ENCODE peak calls at places on chromosome 12, in ten cellular contexts. One of them, this sample, is unnamed.

GRCh38 chr12:106149096-106149784 is 10.5 kb upstream of the NUAK1 start:
- DNase-seq in A549: peak; percentile 45
- DNase-seq in activated CD8-positive, alpha-beta T cell treated with anti-CD3 and anti-CD28 coated beads for 36 hours: peak; percentile 8
- DNase-seq in lower leg skin: no peak
- DNase-seq in fibroblast of mammary gland: no peak
- DNase-seq in Calu3: peak; percentile 64
- DNase-seq in heart left ventricle: no peak
- DNase-seq in nephron progenitor cell: peak; percentile 34
- DNase-seq in type B pancreatic cell: no peak
- DNase-seq in GM06990: no peak
- DNase-seq in this sample: no peak

GRCh38 chr12:93870020-93870795 is 193.0 kb downstream of the CRADD start:
- DNase-seq in heart left ventricle: no peak
- DNase-seq in nephron progenitor cell: no peak
- DNase-seq in A549: no peak
- DNase-seq in GM06990: no peak
- DNase-seq in lower leg skin: no peak
- DNase-seq in fibroblast of mammary gland: peak; percentile 70
- DNase-seq in activated CD8-positive, alpha-beta T cell treated with anti-CD3 and anti-CD28 coated beads for 36 hours: no peak
- DNase-seq in type B pancreatic cell: no peak
- DNase-seq in Calu3: no peak
- DNase-seq in this sample: no peak

GRCh38 chr12:89370850-89371249 is 18.5 kb upstream of the DUSP6 start:
- DNase-seq in activated CD8-positive, alpha-beta T cell treated with anti-CD3 and anti-CD28 coated beads for 36 hours: no peak
- DNase-seq in fibroblast of mammary gland: peak; percentile 65
- DNase-seq in type B pancreatic cell: no peak
- DNase-seq in A549: no peak
- DNase-seq in GM06990: no peak
- DNase-seq in Calu3: no peak
- DNase-seq in lower leg skin: no peak
- DNase-seq in heart left ventricle: no peak
- DNase-seq in nephron progenitor cell: no peak
- DNase-seq in this sample: no peak

GRCh38 chr12:105474672-105475071 is 144.2 kb downstream of the C12orf75 start:
- DNase-seq in Calu3: no peak
- DNase-seq in A549: no peak
- DNase-seq in fibroblast of mammary gland: peak; percentile 33
- DNase-seq in nephron progenitor cell: no peak
- DNase-seq in lower leg skin: no peak
- DNase-seq in GM06990: no peak
- DNase-seq in activated CD8-positive, alpha-beta T cell treated with anti-CD3 and anti-CD28 coated beads for 36 hours: no peak
- DNase-seq in type B pancreatic cell: no peak
- DNase-seq in heart left ventricle: no peak
- DNase-seq in this sample: no peak

GRCh38 chr12:94649349-94650142 is 811 bp downstream of the TMCC3 start:
- DNase-seq in nephron progenitor cell: peak; percentile 71
- DNase-seq in A549: peak; percentile 26
- DNase-seq in GM06990: peak; percentile 60
- DNase-seq in activated CD8-positive, alpha-beta T cell treated with anti-CD3 and anti-CD28 coated beads for 36 hours: peak; percentile 13
- DNase-seq in fibroblast of mammary gland: peak; percentile 36
- DNase-seq in Calu3: peak; percentile 52
- DNase-seq in type B pancreatic cell: peak; percentile 79
- DNase-seq in heart left ventricle: peak; percentile 50
- DNase-seq in lower leg skin: peak; percentile 23
- DNase-seq in this sample: peak; percentile 63

GRCh38 chr12:116492703-116493324 is 66.4 kb upstream of the MAP1LC3B2 start:
- DNase-seq in A549: peak; percentile 91
- DNase-seq in Calu3: no peak
- DNase-seq in type B pancreatic cell: no peak
- DNase-seq in fibroblast of mammary gland: peak; percentile 95
- DNase-seq in GM06990: no peak
- DNase-seq in lower leg skin: no peak
- DNase-seq in heart left ventricle: no peak
- DNase-seq in nephron progenitor cell: no peak
- DNase-seq in activated CD8-positive, alpha-beta T cell treated with anti-CD3 and anti-CD28 coated beads for 36 hours: no peak
- DNase-seq in this sample: no peak

GRCh38 chr12:32917094-32917611 is 20.6 kb upstream of the PKP2 start:
- DNase-seq in type B pancreatic cell: no peak
- DNase-seq in Calu3: no peak
- DNase-seq in activated CD8-positive, alpha-beta T cell treated with anti-CD3 and anti-CD28 coated beads for 36 hours: no peak
- DNase-seq in heart left ventricle: no peak
- DNase-seq in A549: no peak
- DNase-seq in nephron progenitor cell: no peak
- DNase-seq in lower leg skin: peak; percentile 28
- DNase-seq in fibroblast of mammary gland: peak; percentile 76
- DNase-seq in GM06990: no peak
- DNase-seq in this sample: no peak

GRCh38 chr12:110912263-110912662 is 8.1 kb downstream of the MYL2 start:
- DNase-seq in Calu3: no peak
- DNase-seq in A549: no peak
- DNase-seq in nephron progenitor cell: no peak
- DNase-seq in lower leg skin: no peak
- DNase-seq in GM06990: no peak
- DNase-seq in activated CD8-positive, alpha-beta T cell treated with anti-CD3 and anti-CD28 coated beads for 36 hours: no peak
- DNase-seq in fibroblast of mammary gland: no peak
- DNase-seq in type B pancreatic cell: no peak
- DNase-seq in heart left ventricle: peak; percentile 10
- DNase-seq in this sample: no peak

GRCh38 chr12:26238341-26239126 is 43.2 kb downstream of the SSPN start:
- DNase-seq in activated CD8-positive, alpha-beta T cell treated with anti-CD3 and anti-CD28 coated beads for 36 hours: no peak
- DNase-seq in GM06990: no peak
- DNase-seq in type B pancreatic cell: no peak
- DNase-seq in lower leg skin: no peak
- DNase-seq in A549: no peak
- DNase-seq in nephron progenitor cell: no peak
- DNase-seq in Calu3: no peak
- DNase-seq in heart left ventricle: peak; percentile 34
- DNase-seq in fibroblast of mammary gland: peak; percentile 25
- DNase-seq in this sample: no peak

GRCh38 chr12:104133861-104134260 is 4.1 kb downstream of the NFYB start:
- DNase-seq in A549: no peak
- DNase-seq in activated CD8-positive, alpha-beta T cell treated with anti-CD3 and anti-CD28 coated beads for 36 hours: no peak
- DNase-seq in heart left ventricle: no peak
- DNase-seq in lower leg skin: no peak
- DNase-seq in Calu3: no peak
- DNase-seq in type B pancreatic cell: no peak
- DNase-seq in nephron progenitor cell: no peak
- DNase-seq in GM06990: no peak
- DNase-seq in fibroblast of mammary gland: peak; percentile 5
- DNase-seq in this sample: no peak
- TF ChIP-seq CTCF in A549: no peak
- TF ChIP-seq CTCF in activated CD8-positive, alpha-beta T cell treated with anti-CD3 and anti-CD28 coated beads for 36 hours: no peak
- TF ChIP-seq CTCF in heart left ventricle: no peak
- TF ChIP-seq CTCF in lower leg skin: no peak
- TF ChIP-seq CTCF in Calu3: no peak
- TF ChIP-seq CTCF in type B pancreatic cell: no peak
- TF ChIP-seq CTCF in nephron progenitor cell: no peak
- TF ChIP-seq CTCF in GM06990: no peak
- TF ChIP-seq CTCF in fibroblast of mammary gland: no peak
- TF ChIP-seq CTCF in this sample: no peak

GRCh38 chr12:76346798-76347420 is 1.3 kb downstream of the BBS10 start:
- DNase-seq in lower leg skin: peak; percentile 41
- DNase-seq in nephron progenitor cell: no peak
- DNase-seq in type B pancreatic cell: no peak
- DNase-seq in A549: peak; percentile 54
- DNase-seq in fibroblast of mammary gland: peak; percentile 77
- DNase-seq in GM06990: peak; percentile 18
- DNase-seq in Calu3: peak; percentile 33
- DNase-seq in activated CD8-positive, alpha-beta T cell treated with anti-CD3 and anti-CD28 coated beads for 36 hours: peak; percentile 26
- DNase-seq in heart left ventricle: peak; percentile 32
- DNase-seq in this sample: peak; percentile 41
- TF ChIP-seq CTCF in lower leg skin: no peak
- TF ChIP-seq CTCF in nephron progenitor cell: no peak
- TF ChIP-seq CTCF in type B pancreatic cell: peak; percentile 47
- TF ChIP-seq CTCF in A549: peak; percentile 67
- TF ChIP-seq CTCF in fibroblast of mammary gland: peak; percentile 56
- TF ChIP-seq CTCF in GM06990: peak; percentile 41
- TF ChIP-seq CTCF in Calu3: peak; percentile 23
- TF ChIP-seq CTCF in activated CD8-positive, alpha-beta T cell treated with anti-CD3 and anti-CD28 coated beads for 36 hours: peak; percentile 13
- TF ChIP-seq CTCF in heart left ventricle: peak; percentile 49
- TF ChIP-seq CTCF in this sample: peak; percentile 46

GRCh38 chr12:18246057-18246456 is 15.3 kb upstream of the PIK3C2G start:
- DNase-seq in activated CD8-positive, alpha-beta T cell treated with anti-CD3 and anti-CD28 coated beads for 36 hours: no peak
- DNase-seq in nephron progenitor cell: no peak
- DNase-seq in A549: peak; percentile 9
- DNase-seq in Calu3: no peak
- DNase-seq in type B pancreatic cell: no peak
- DNase-seq in heart left ventricle: no peak
- DNase-seq in GM06990: no peak
- DNase-seq in fibroblast of mammary gland: no peak
- DNase-seq in lower leg skin: no peak
- DNase-seq in this sample: no peak
- TF ChIP-seq CTCF in activated CD8-positive, alpha-beta T cell treated with anti-CD3 and anti-CD28 coated beads for 36 hours: no peak
- TF ChIP-seq CTCF in nephron progenitor cell: no peak
- TF ChIP-seq CTCF in A549: no peak
- TF ChIP-seq CTCF in Calu3: no peak
- TF ChIP-seq CTCF in type B pancreatic cell: peak; percentile 48
- TF ChIP-seq CTCF in heart left ventricle: no peak
- TF ChIP-seq CTCF in GM06990: no peak
- TF ChIP-seq CTCF in fibroblast of mammary gland: peak; percentile 29
- TF ChIP-seq CTCF in lower leg skin: no peak
- TF ChIP-seq CTCF in this sample: no peak

GRCh38 chr12:8860165-8860961 is 37.9 kb downstream of the A2ML1 start:
- DNase-seq in type B pancreatic cell: no peak
- DNase-seq in Calu3: peak; percentile 38
- DNase-seq in activated CD8-positive, alpha-beta T cell treated with anti-CD3 and anti-CD28 coated beads for 36 hours: peak; percentile 50
- DNase-seq in heart left ventricle: peak; percentile 34
- DNase-seq in A549: peak; percentile 69
- DNase-seq in GM06990: peak; percentile 6
- DNase-seq in nephron progenitor cell: peak; percentile 10
- DNase-seq in fibroblast of mammary gland: peak; percentile 66
- DNase-seq in lower leg skin: no peak
- DNase-seq in this sample: peak; percentile 65
- TF ChIP-seq CTCF in type B pancreatic cell: peak; percentile 75
- TF ChIP-seq CTCF in Calu3: no peak
- TF ChIP-seq CTCF in activated CD8-positive, alpha-beta T cell treated with anti-CD3 and anti-CD28 coated beads for 36 hours: peak; percentile 69
- TF ChIP-seq CTCF in heart left ventricle: peak; percentile 60
- TF ChIP-seq CTCF in A549: peak; percentile 42
- TF ChIP-seq CTCF in GM06990: peak; percentile 79
- TF ChIP-seq CTCF in nephron progenitor cell: peak; percentile 50
- TF ChIP-seq CTCF in fibroblast of mammary gland: peak; percentile 75
- TF ChIP-seq CTCF in lower leg skin: no peak
- TF ChIP-seq CTCF in this sample: peak; percentile 62

GRCh38 chr12:69515394-69515793 is 45.2 kb downstream of the FRS2 start:
- DNase-seq in activated CD8-positive, alpha-beta T cell treated with anti-CD3 and anti-CD28 coated beads for 36 hours: no peak
- DNase-seq in nephron progenitor cell: no peak
- DNase-seq in Calu3: no peak
- DNase-seq in GM06990: no peak
- DNase-seq in lower leg skin: no peak
- DNase-seq in fibroblast of mammary gland: no peak
- DNase-seq in A549: no peak
- DNase-seq in type B pancreatic cell: no peak
- DNase-seq in heart left ventricle: no peak
- DNase-seq in this sample: no peak
- TF ChIP-seq CTCF in activated CD8-positive, alpha-beta T cell treated with anti-CD3 and anti-CD28 coated beads for 36 hours: no peak
- TF ChIP-seq CTCF in nephron progenitor cell: no peak
- TF ChIP-seq CTCF in Calu3: no peak
- TF ChIP-seq CTCF in GM06990: no peak
- TF ChIP-seq CTCF in lower leg skin: no peak
- TF ChIP-seq CTCF in fibroblast of mammary gland: no peak
- TF ChIP-seq CTCF in A549: no peak
- TF ChIP-seq CTCF in type B pancreatic cell: no peak
- TF ChIP-seq CTCF in heart left ventricle: no peak
- TF ChIP-seq CTCF in this sample: no peak

GRCh38 chr12:9149372-9149771 is 33.7 kb upstream of the A2M start:
- DNase-seq in fibroblast of mammary gland: no peak
- DNase-seq in activated CD8-positive, alpha-beta T cell treated with anti-CD3 and anti-CD28 coated beads for 36 hours: peak; percentile 3
- DNase-seq in type B pancreatic cell: no peak
- DNase-seq in heart left ventricle: no peak
- DNase-seq in Calu3: no peak
- DNase-seq in GM06990: no peak
- DNase-seq in nephron progenitor cell: no peak
- DNase-seq in lower leg skin: no peak
- DNase-seq in A549: peak; percentile 10
- DNase-seq in this sample: no peak
- TF ChIP-seq CTCF in fibroblast of mammary gland: no peak
- TF ChIP-seq CTCF in activated CD8-positive, alpha-beta T cell treated with anti-CD3 and anti-CD28 coated beads for 36 hours: peak; percentile 22
- TF ChIP-seq CTCF in type B pancreatic cell: no peak
- TF ChIP-seq CTCF in heart left ventricle: no peak
- TF ChIP-seq CTCF in Calu3: no peak
- TF ChIP-seq CTCF in GM06990: peak; percentile 30
- TF ChIP-seq CTCF in nephron progenitor cell: no peak
- TF ChIP-seq CTCF in lower leg skin: no peak
- TF ChIP-seq CTCF in A549: no peak
- TF ChIP-seq CTCF in this sample: no peak

DNA sequence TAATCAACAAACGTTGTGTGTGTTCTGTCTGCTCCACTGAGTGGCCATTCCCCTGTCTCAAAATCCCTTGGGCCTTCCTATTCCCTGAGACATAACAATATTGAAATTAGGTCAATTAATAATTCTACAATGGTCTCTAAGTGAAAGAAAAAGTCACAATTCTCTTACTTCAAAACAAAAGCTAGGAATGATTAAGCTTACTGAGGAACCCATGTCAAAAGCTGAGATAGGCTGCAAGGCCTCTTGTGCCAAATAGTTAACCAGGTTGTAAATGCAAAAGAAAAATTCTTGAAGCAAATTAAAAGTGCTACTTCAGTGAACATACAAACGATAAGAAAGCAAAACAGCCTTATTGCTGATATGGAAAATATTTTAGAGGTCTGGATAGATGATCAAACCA is 65.0 kb upstream of the AMIGO2 start:
- DNase-seq in type B pancreatic cell: no peak
- DNase-seq in activated CD8-positive, alpha-beta T cell treated with anti-CD3 and anti-CD28 coated beads for 36 hours: no peak
- DNase-seq in heart left ventricle: no peak
- DNase-seq in GM06990: no peak
- DNase-seq in nephron progenitor cell: no peak
- DNase-seq in fibroblast of mammary gland: no peak
- DNase-seq in Calu3: no peak
- DNase-seq in lower leg skin: no peak
- DNase-seq in A549: no peak
- DNase-seq in this sample: no peak
- TF ChIP-seq CTCF in type B pancreatic cell: no peak
- TF ChIP-seq CTCF in activated CD8-positive, alpha-beta T cell treated with anti-CD3 and anti-CD28 coated beads for 36 hours: no peak
- TF ChIP-seq CTCF in heart left ventricle: no peak
- TF ChIP-seq CTCF in GM06990: no peak
- TF ChIP-seq CTCF in nephron progenitor cell: no peak
- TF ChIP-seq CTCF in fibroblast of mammary gland: no peak
- TF ChIP-seq CTCF in Calu3: no peak
- TF ChIP-seq CTCF in lower leg skin: no peak
- TF ChIP-seq CTCF in A549: no peak
- TF ChIP-seq CTCF in this sample: no peak